ENCODE peak calls at places on chromosomes 7 and 10, in ten cellular contexts. J, K, A, V, L, Z, T, Y, P and M are unnamed samples.

GRCh38 chr10:130495891-130496642 is 359.9 kb downstream of the GLRX3 start:
- DNase-seq in J (no peak), K (no peak), P (peak), A (no peak), T (no peak), V (no peak), Y (peak), Z (no peak), L (no peak), M (no peak)

GRCh38 chr7:20403356-20403755 is 72.7 kb downstream of the ITGB8 start:
- DNase-seq in V (no peak), Y (no peak), K (no peak), T (peak), J (no peak), L (no peak), A (no peak), Z (peak), P (no peak), M (no peak)

GRCh38 chr10:45374451-45375052 is 536 bp downstream of the ALOX5 start:
- DNase-seq in P (peak), Y (no peak), L (no peak), K (peak), V (no peak), A (no peak), T (no peak), Z (no peak), J (no peak), M (no peak)

GRCh38 chr7:84112771-84113170 is 81.8 kb downstream of the SEMA3A start:
- DNase-seq in A (no peak), V (no peak), L (no peak), Z (peak), K (no peak), Y (no peak), J (no peak), T (no peak), P (no peak), M (no peak)

GRCh38 chr7:99008181-99008631 is 129.9 kb downstream of the TRRAP start:
- DNase-seq in T (no peak), P (no peak), V (no peak), A (no peak), K (peak), J (no peak), Y (no peak), Z (no peak), L (no peak), M (no peak)

GRCh38 chr10:84152769-84153168 is 13.5 kb downstream of the GHITM start:
- DNase-seq in Y (no peak), T (no peak), J (no peak), Z (no peak), A (no peak), P (no peak), L (no peak), V (no peak), K (no peak), M (no peak)

GRCh38 chr7:127239814-127240213 is 12.9 kb downstream of the GRM8 start:
- DNase-seq in A (no peak), P (no peak), Y (no peak), Z (no peak), K (no peak), L (no peak), T (no peak), V (no peak), J (no peak), M (no peak)

GRCh38 chr10:91796332-91797076 is 1.7 kb upstream of the TNKS2 start:
- DNase-seq in L (no peak), Y (no peak), V (peak), T (peak), Z (peak), P (peak), K (no peak), J (no peak), A (peak), M (peak)

GRCh38 chr10:81007872-81008271 is 470.2 kb downstream of the SH2D4B start:
- DNase-seq in Z (no peak), J (no peak), L (no peak), Y (no peak), T (no peak), K (no peak), A (no peak), V (no peak), P (no peak), M (no peak)
- TF ChIP-seq CTCF in Z (no peak), J (no peak), L (no peak), Y (no peak), T (no peak), K (no peak), A (no peak), V (no peak), P (no peak), M (no peak)

DNA sequence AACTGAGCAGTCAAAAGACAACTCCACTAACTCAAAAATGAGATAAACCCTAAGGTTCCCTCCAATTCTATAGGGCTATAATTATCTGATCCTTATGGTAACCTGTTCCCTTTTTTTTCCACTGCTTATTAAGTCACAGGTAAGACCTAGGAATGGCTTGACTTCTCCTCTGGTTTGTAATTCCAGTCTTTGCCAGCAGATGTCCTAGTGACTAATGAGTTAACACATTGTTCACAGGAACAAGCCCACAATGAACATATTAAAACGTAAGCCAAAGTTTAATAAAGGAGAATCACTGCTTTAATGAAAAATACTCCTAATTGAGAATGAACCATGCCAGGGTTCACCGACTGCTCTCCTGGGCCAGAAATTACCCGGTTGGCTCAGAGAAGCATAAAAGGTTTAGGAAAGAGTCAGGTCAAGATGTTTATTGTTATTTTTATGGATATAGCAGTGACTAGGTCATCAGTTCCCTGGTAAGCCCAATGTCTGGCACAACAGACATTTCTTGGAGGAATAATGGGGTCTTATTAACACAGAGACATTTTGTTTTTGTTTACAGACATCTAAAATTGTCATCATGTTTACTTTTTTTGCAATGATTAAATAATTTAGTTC is 120.1 kb downstream of the ELAPOR2 start:
- DNase-seq in Z (peak), T (peak), Y (no peak), L (peak), K (no peak), A (peak), V (peak), J (peak), P (no peak), M (peak)
- TF ChIP-seq CTCF in Z (peak), T (peak), Y (peak), L (peak), K (peak), A (peak), V (peak), J (peak), P (peak), M (peak)

GRCh38 chr10:1199345-1199673 is 143.1 kb downstream of the WDR37 start:
- DNase-seq in A (no peak), V (peak), T (no peak), J (no peak), K (no peak), Y (no peak), L (no peak), Z (peak), P (no peak), M (no peak)
- TF ChIP-seq CTCF in A (no peak), V (no peak), T (no peak), J (no peak), K (no peak), Y (no peak), L (no peak), Z (no peak), P (no peak), M (no peak)

GRCh38 chr7:112753298-112753697 is 36.9 kb downstream of the TMEM168 start:
- DNase-seq in Y (no peak), T (no peak), Z (no peak), P (no peak), K (no peak), J (no peak), V (no peak), A (no peak), L (no peak), M (no peak)

GRCh38 chr7:112748381-112748780 is 41.8 kb downstream of the TMEM168 start:
- DNase-seq in A (no peak), J (no peak), K (no peak), Y (no peak), T (no peak), P (no peak), V (no peak), L (no peak), Z (no peak), M (no peak)

GRCh38 chr7:112752576-112752975 is 37.6 kb downstream of the TMEM168 start:
- DNase-seq in A (no peak), Y (no peak), P (no peak), T (no peak), L (no peak), K (no peak), Z (no peak), V (no peak), J (no peak), M (no peak)

GRCh38 chr7:112745635-112746034 is 44.6 kb downstream of the TMEM168 start:
- DNase-seq in V (no peak), Z (no peak), T (no peak), A (no peak), J (no peak), Y (no peak), P (no peak), L (no peak), K (no peak), M (no peak)

GRCh38 chr7:112749775-112750174 is 40.4 kb downstream of the TMEM168 start:
- DNase-seq in L (no peak), T (no peak), A (no peak), Z (no peak), Y (no peak), K (no peak), P (no peak), J (no peak), V (no peak), M (no peak)
- TF ChIP-seq CTCF in L (peak), T (no peak), A (peak), Z (no peak), Y (no peak), K (no peak), P (no peak), J (peak), V (no peak), M (peak)